ENCODE peak calls at places on chromosomes 16 and 17, in five cellular contexts. One of them, this sample, is unnamed.

GRCh38 chr17:35376245-35376644 is 2.8 kb upstream of the SLFN11 start:
- DNase-seq in SK-N-SH: no peak
- DNase-seq in K562: no peak
- DNase-seq in HepG2: no peak
- DNase-seq in GM12878: no peak
- DNase-seq in this sample: no peak

GRCh38 chr16:56424791-56425438 is 430 bp downstream of the AMFR start:
- DNase-seq in SK-N-SH: peak
- DNase-seq in K562: peak
- DNase-seq in HepG2: no peak
- DNase-seq in GM12878: no peak
- DNase-seq in this sample: peak

GRCh38 chr16:11032922-11033291 is 88.5 kb downstream of the CLEC16A start:
- DNase-seq in SK-N-SH: no peak
- DNase-seq in K562: no peak
- DNase-seq in HepG2: no peak
- DNase-seq in GM12878: no peak
- DNase-seq in this sample: no peak

GRCh38 chr16:75282811-75283281 is 31.4 kb upstream of the BCAR1 start:
- DNase-seq in SK-N-SH: peak
- DNase-seq in K562: no peak
- DNase-seq in HepG2: no peak
- DNase-seq in GM12878: no peak
- DNase-seq in this sample: no peak

GRCh38 chr17:58521680-58522079 is 7.2 kb upstream of the MTMR4 start:
- DNase-seq in SK-N-SH: no peak
- DNase-seq in K562: no peak
- DNase-seq in HepG2: no peak
- DNase-seq in GM12878: no peak
- DNase-seq in this sample: no peak

GRCh38 chr17:71864754-71865153 is 256.1 kb upstream of the SOX9 start:
- DNase-seq in SK-N-SH: no peak
- DNase-seq in K562: no peak
- DNase-seq in HepG2: no peak
- DNase-seq in GM12878: no peak
- DNase-seq in this sample: no peak

GRCh38 chr17:17928422-17929386 is 43.5 kb downstream of the TOM1L2 start:
- DNase-seq in SK-N-SH: no peak
- DNase-seq in K562: no peak
- DNase-seq in HepG2: no peak
- DNase-seq in GM12878: no peak
- DNase-seq in this sample: no peak

GRCh38 chr17:61488878-61489718 is 36.9 kb downstream of the TBX4 start:
- DNase-seq in SK-N-SH: no peak
- DNase-seq in K562: no peak
- DNase-seq in HepG2: peak
- DNase-seq in GM12878: no peak
- DNase-seq in this sample: no peak

GRCh38 chr17:50065056-50065455 is 9.1 kb downstream of the ITGA3 start:
- DNase-seq in SK-N-SH: no peak
- DNase-seq in K562: no peak
- DNase-seq in HepG2: no peak
- DNase-seq in GM12878: no peak
- DNase-seq in this sample: no peak

GRCh38 chr16:58045096-58045495 is 19.5 kb downstream of the MMP15 start:
- DNase-seq in SK-N-SH: no peak
- DNase-seq in K562: no peak
- DNase-seq in HepG2: no peak
- DNase-seq in GM12878: no peak
- DNase-seq in this sample: no peak

GRCh38 chr17:19940722-19941464 is 36.7 kb downstream of the AKAP10 start:
- DNase-seq in SK-N-SH: no peak
- DNase-seq in K562: no peak
- DNase-seq in HepG2: peak
- DNase-seq in GM12878: no peak
- DNase-seq in this sample: no peak

GRCh38 chr17:8475227-8475626 is 39.5 kb downstream of the NDEL1 start:
- DNase-seq in SK-N-SH: no peak
- DNase-seq in K562: no peak
- DNase-seq in HepG2: no peak
- DNase-seq in GM12878: no peak
- DNase-seq in this sample: no peak

GRCh38 chr17:55056530-55056929 is 88.0 kb downstream of the STXBP4 start:
- DNase-seq in SK-N-SH: peak
- DNase-seq in K562: no peak
- DNase-seq in HepG2: peak
- DNase-seq in GM12878: no peak
- DNase-seq in this sample: no peak

GRCh38 chr16:64627781-64628180 is 494.1 kb downstream of the CDH11 start:
- DNase-seq in SK-N-SH: no peak
- DNase-seq in K562: no peak
- DNase-seq in HepG2: no peak
- DNase-seq in GM12878: no peak
- DNase-seq in this sample: no peak

GRCh38 chr16:102060-102855 is 24.2 kb downstream of the MPG start:
- DNase-seq in SK-N-SH: no peak
- DNase-seq in K562: no peak
- DNase-seq in HepG2: no peak
- DNase-seq in GM12878: no peak
- DNase-seq in this sample: no peak

GRCh38 chr17:83179378-83179777 is 100.0 kb downstream of the METRNL start:
- DNase-seq in SK-N-SH: no peak
- DNase-seq in K562: no peak
- DNase-seq in HepG2: no peak
- DNase-seq in GM12878: no peak
- DNase-seq in this sample: no peak

GRCh38 chr17:55726440-55726839 is 3.8 kb upstream of the TMEM100 start:
- DNase-seq in SK-N-SH: peak
- DNase-seq in K562: no peak
- DNase-seq in HepG2: no peak
- DNase-seq in GM12878: no peak
- DNase-seq in this sample: no peak

GRCh38 chr17:1997587-1998425 is 27.3 kb downstream of the RTN4RL1 start:
- DNase-seq in SK-N-SH: no peak
- DNase-seq in K562: no peak
- DNase-seq in HepG2: peak
- DNase-seq in GM12878: no peak
- DNase-seq in this sample: peak

GRCh38 chr16:75280331-75280804 is 28.9 kb upstream of the BCAR1 start:
- DNase-seq in SK-N-SH: peak
- DNase-seq in K562: no peak
- DNase-seq in HepG2: no peak
- DNase-seq in GM12878: no peak
- DNase-seq in this sample: no peak

GRCh38 chr16:62225675-62226074 is 189.4 kb upstream of the CDH8 start:
- DNase-seq in SK-N-SH: peak
- DNase-seq in K562: peak
- DNase-seq in HepG2: peak
- DNase-seq in GM12878: peak
- DNase-seq in this sample: peak

GRCh38 chr16:14958970-14959369 is 15.9 kb upstream of the PDXDC1 start:
- DNase-seq in SK-N-SH: no peak
- DNase-seq in K562: no peak
- DNase-seq in HepG2: no peak
- DNase-seq in GM12878: no peak
- DNase-seq in this sample: peak

GRCh38 chr17:69643686-69644085 is 229.2 kb downstream of the MAP2K6 start:
- DNase-seq in SK-N-SH: no peak
- DNase-seq in K562: no peak
- DNase-seq in HepG2: no peak
- DNase-seq in GM12878: no peak
- DNase-seq in this sample: no peak

GRCh38 chr17:41792835-41793748 is 6.6 kb upstream of the JUP start:
- DNase-seq in SK-N-SH: peak
- DNase-seq in K562: peak
- DNase-seq in HepG2: peak
- DNase-seq in GM12878: no peak
- DNase-seq in this sample: no peak
- TF ChIP-seq FOXM1 in SK-N-SH: no peak
- TF ChIP-seq FOXM1 in K562: no peak
- TF ChIP-seq FOXM1 in HepG2: no peak
- TF ChIP-seq FOXM1 in GM12878: no peak
- TF ChIP-seq FOXM1 in this sample: no peak

GRCh38 chr16:53754938-53755910 is 51.3 kb downstream of the FTO start:
- DNase-seq in SK-N-SH: no peak
- DNase-seq in K562: no peak
- DNase-seq in HepG2: no peak
- DNase-seq in GM12878: no peak
- DNase-seq in this sample: no peak
- TF ChIP-seq FOXM1 in SK-N-SH: no peak
- TF ChIP-seq FOXM1 in K562: no peak
- TF ChIP-seq FOXM1 in HepG2: no peak
- TF ChIP-seq FOXM1 in GM12878: no peak
- TF ChIP-seq FOXM1 in this sample: no peak

DNA sequence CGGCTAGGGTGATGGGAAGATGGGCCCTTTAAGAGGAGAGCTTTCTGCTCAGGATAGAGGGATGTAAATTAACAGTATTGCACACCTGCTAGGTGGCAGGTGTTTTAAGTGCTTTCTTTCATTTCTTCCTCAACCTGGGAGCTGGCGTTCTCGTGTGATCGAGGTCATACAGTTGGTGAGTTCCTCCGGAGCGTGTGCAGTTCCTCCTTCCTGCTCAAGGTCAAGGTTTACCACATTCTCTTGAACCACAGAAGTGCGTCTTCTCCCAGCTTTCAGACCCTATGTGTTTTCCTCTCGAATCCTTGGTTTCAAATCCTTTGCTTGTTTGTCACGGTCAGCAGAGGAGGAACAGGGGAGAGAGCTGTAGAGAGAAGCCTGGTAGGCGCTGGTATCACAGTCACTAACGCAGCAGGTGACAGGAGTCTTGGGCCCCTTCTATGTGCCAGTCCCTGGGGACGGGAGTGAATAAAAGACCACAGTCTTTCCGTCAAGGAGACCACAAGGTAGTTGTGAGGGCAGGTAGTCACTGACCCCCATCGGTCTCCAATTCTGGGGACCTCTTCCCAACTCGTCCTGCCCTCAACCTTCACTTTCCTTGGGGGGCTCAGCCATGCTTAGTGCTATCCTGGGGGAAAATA is 788 bp downstream of the DNAI2 start:
- DNase-seq in SK-N-SH: no peak
- DNase-seq in K562: no peak
- DNase-seq in HepG2: no peak
- DNase-seq in GM12878: no peak
- DNase-seq in this sample: no peak
- TF ChIP-seq FOXM1 in SK-N-SH: no peak
- TF ChIP-seq FOXM1 in K562: no peak
- TF ChIP-seq FOXM1 in HepG2: no peak
- TF ChIP-seq FOXM1 in GM12878: no peak
- TF ChIP-seq FOXM1 in this sample: no peak

GRCh38 chr17:66717680-66718079 is 117.2 kb upstream of the CACNG5 start:
- DNase-seq in SK-N-SH: no peak
- DNase-seq in K562: no peak
- DNase-seq in HepG2: no peak
- DNase-seq in GM12878: no peak
- DNase-seq in this sample: no peak

GRCh38 chr17:66715076-66715675 is 119.7 kb upstream of the CACNG5 start:
- DNase-seq in SK-N-SH: no peak
- DNase-seq in K562: no peak
- DNase-seq in HepG2: no peak
- DNase-seq in GM12878: no peak
- DNase-seq in this sample: no peak

GRCh38 chr17:66716236-66717026 is 118.5 kb upstream of the CACNG5 start:
- DNase-seq in SK-N-SH: no peak
- DNase-seq in K562: peak
- DNase-seq in HepG2: no peak
- DNase-seq in GM12878: no peak
- DNase-seq in this sample: no peak

GRCh38 chr17:66714046-66715023 is 120.6 kb upstream of the CACNG5 start:
- DNase-seq in SK-N-SH: no peak
- DNase-seq in K562: no peak
- DNase-seq in HepG2: no peak
- DNase-seq in GM12878: no peak
- DNase-seq in this sample: no peak

GRCh38 chr17:66715745-66716156 is 119.2 kb upstream of the CACNG5 start:
- DNase-seq in SK-N-SH: peak
- DNase-seq in K562: no peak
- DNase-seq in HepG2: peak
- DNase-seq in GM12878: peak
- DNase-seq in this sample: peak
- TF ChIP-seq FOXM1 in SK-N-SH: no peak
- TF ChIP-seq FOXM1 in K562: no peak
- TF ChIP-seq FOXM1 in HepG2: no peak
- TF ChIP-seq FOXM1 in GM12878: no peak
- TF ChIP-seq FOXM1 in this sample: no peak

DNA sequence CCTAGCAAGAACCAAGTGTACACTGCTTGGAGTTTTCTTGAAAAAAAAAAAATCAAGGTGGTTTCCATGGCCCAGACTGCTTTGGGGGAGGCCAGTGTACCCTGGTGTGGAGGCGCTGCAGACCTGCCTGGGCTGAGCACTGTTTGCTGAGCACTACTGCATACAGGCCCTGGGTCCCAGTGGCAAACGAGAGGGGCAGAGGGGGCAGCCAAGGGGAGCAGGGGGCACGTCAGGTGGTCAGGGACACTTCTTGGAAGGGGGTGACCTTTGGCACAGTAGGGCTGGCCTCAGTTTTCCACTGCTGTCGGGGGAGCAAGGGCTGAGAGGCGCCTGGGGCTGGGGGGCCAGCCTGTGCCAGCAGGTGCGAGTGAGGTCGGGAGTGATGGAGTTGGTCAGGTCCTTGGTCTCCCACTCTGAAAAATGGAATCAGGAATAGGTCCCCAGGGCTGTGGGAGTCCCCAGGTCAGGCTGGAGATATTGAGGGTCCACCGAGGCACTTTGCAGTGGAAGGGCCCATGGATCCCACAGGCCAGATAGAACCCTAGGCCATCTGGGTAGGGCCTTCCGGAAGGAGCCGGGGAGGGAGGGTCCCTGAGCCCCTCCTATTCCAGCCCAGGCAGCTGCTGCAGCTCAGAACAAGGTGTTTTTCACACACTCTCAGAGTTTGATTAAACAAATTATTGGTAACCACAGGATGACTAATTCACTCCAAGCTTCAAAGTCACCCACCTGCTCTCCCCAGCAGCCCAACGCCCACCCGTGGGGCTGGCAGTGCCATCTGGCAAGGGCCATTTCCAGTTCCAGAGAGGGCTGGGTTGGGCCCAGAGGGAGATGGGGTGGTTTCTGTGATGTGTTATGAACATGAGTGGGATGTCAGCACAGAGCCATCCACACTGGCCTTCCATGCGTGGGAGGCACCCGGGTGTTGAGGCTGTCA is 3.5 kb downstream of the ZFPM1 start:
- DNase-seq in SK-N-SH: no peak
- DNase-seq in K562: no peak
- DNase-seq in HepG2: no peak
- DNase-seq in GM12878: no peak
- DNase-seq in this sample: no peak
- TF ChIP-seq FOXM1 in SK-N-SH: no peak
- TF ChIP-seq FOXM1 in K562: no peak
- TF ChIP-seq FOXM1 in HepG2: no peak
- TF ChIP-seq FOXM1 in GM12878: no peak
- TF ChIP-seq FOXM1 in this sample: no peak

This sample was measured in HEK293T.